ENCODE peak calls at places on chromosomes 2 and 18, in six cellular contexts. J, O, U, C, W and D are unnamed samples.
A peak's percentile ranks its signal among the peaks of the same experiment; 100 is the strongest.

GRCh38 chr2:68764781-68765385 is 30.3 kb downstream of the ARHGAP25 start:
- DNase-seq in O (no peak), W (no peak), C (no peak), J (no peak), U (no peak), D (no peak)

GRCh38 chr2:88451647-88452150 is 794 bp downstream of the FOXI3 start:
- DNase-seq in U (peak; percentile 47), J (peak; percentile 1), O (no peak), C (peak; percentile 50), W (peak; percentile 7), D (peak; percentile 10)

GRCh38 chr18:30870466-30870865 is 172.1 kb downstream of the DSC3 start:
- DNase-seq in W (no peak), J (no peak), C (no peak), O (no peak), U (no peak), D (no peak)

GRCh38 chr18:58362829-58363231 is 266.1 kb downstream of the ALPK2 start:
- DNase-seq in J (no peak), W (no peak), O (no peak), C (no peak), U (no peak), D (no peak)

GRCh38 chr18:10289265-10289664 is 165.2 kb upstream of the APCDD1 start:
- DNase-seq in J (no peak), C (no peak), W (no peak), U (no peak), O (no peak), D (no peak)

GRCh38 chr18:23933407-23933806 is 81.1 kb upstream of the TTC39C start:
- DNase-seq in C (no peak), J (no peak), W (no peak), U (no peak), O (no peak), D (no peak)

GRCh38 chr18:58862404-58862803 is 2.3 kb upstream of the ZNF532 start:
- DNase-seq in W (no peak), C (no peak), U (no peak), J (no peak), O (no peak), D (no peak)

GRCh38 chr2:207144191-207144795 is 21.5 kb downstream of the KLF7 start:
- DNase-seq in W (no peak), J (no peak), U (no peak), C (no peak), O (no peak), D (no peak)

GRCh38 chr2:18546586-18546985 is 13.9 kb downstream of the RDH14 start:
- DNase-seq in W (no peak), C (no peak), U (no peak), J (no peak), O (no peak), D (no peak)

GRCh38 chr2:238032755-238033337 is 28.0 kb upstream of the SCLY start:
- DNase-seq in O (no peak), U (no peak), C (no peak), W (no peak), J (no peak), D (no peak)

GRCh38 chr2:120444691-120445240 is 98.8 kb downstream of the INHBB start:
- DNase-seq in J (no peak), C (no peak), O (no peak), U (no peak), W (no peak), D (no peak)

GRCh38 chr2:61670591-61671503 is 132.7 kb upstream of the XPO1 start:
- DNase-seq in W (peak; percentile 28), O (no peak), C (no peak), U (no peak), J (no peak), D (peak; percentile 35)

GRCh38 chr2:101152195-101153076 is 1.3 kb upstream of the TBC1D8 start:
- DNase-seq in W (peak; percentile 53), C (no peak), U (peak; percentile 42), J (no peak), O (peak; percentile 27), D (no peak)

GRCh38 chr18:34158881-34159690 is 65.6 kb downstream of the NOL4 start:
- DNase-seq in C (peak; percentile 41), W (no peak), J (no peak), O (peak; percentile 26), U (peak; percentile 87), D (no peak)

GRCh38 chr18:22872894-22873537 is 60.1 kb upstream of the RBBP8 start:
- DNase-seq in W (no peak), C (no peak), O (no peak), U (no peak), J (no peak), D (no peak)

GRCh38 chr2:136005462-136006205 is 20.2 kb upstream of the DARS1 start:
- DNase-seq in W (no peak), U (no peak), J (no peak), C (no peak), O (no peak), D (no peak)

GRCh38 chr18:46042571-46043123 is 29.4 kb downstream of the PSTPIP2 start:
- DNase-seq in C (no peak), W (no peak), J (peak; percentile 15), U (no peak), O (no peak), D (peak; percentile 49)

GRCh38 chr2:219252084-219252483 is 959 bp upstream of the TUBA4B start:
- DNase-seq in C (peak; percentile 57), O (no peak), U (no peak), W (no peak), J (no peak), D (no peak)

GRCh38 chr2:17643031-17643615 is 102.6 kb downstream of the VSNL1 start:
- DNase-seq in J (no peak), U (no peak), O (no peak), W (no peak), C (no peak), D (peak; percentile 19)

GRCh38 chr2:17658251-17658843 is 95.3 kb downstream of the SMC6 start:
- DNase-seq in J (no peak), C (no peak), O (no peak), W (no peak), U (no peak), D (peak; percentile 38)

GRCh38 chr2:13745324-13745723 is 887.2 kb upstream of the LRATD1 start:
- DNase-seq in W (no peak), U (no peak), O (no peak), C (no peak), J (no peak), D (no peak)

GRCh38 chr2:26652361-26653041 is 11.3 kb upstream of the CIB4 start:
- DNase-seq in W (no peak), J (no peak), O (no peak), U (no peak), C (peak; percentile 26), D (no peak)

GRCh38 chr2:225100856-225101294 is 58.6 kb upstream of the DOCK10 start:
- DNase-seq in J (no peak), C (no peak), W (no peak), O (no peak), U (no peak), D (no peak)

GRCh38 chr2:66915237-66915636 is 480.3 kb downstream of the MEIS1 start:
- DNase-seq in W (no peak), C (no peak), J (no peak), U (no peak), O (no peak), D (no peak)